ENCODE peak calls at places on chromosomes 3 and 15, in seven cellular contexts. Q is transverse colon; C is heart left ventricle; I is CD8-positive, alpha-beta memory T cell; W is posterior vena cava; E is hypothalamus; T is stimulated activated CD4-positive, alpha-beta T cell treated with anti-CD3 and anti-CD28 coated beads, Interleukin-4, amount 100 ng/mL, for 48 hours. F is an unnamed sample.
A peak's percentile ranks its signal among the peaks of the same experiment; 100 is the strongest.

GRCh38 chr3:131694351-131694750 is 191.6 kb upstream of the MRPL3 start:
- DNase-seq in E (no peak), C (no peak), Q (no peak), I (no peak), W (no peak), T (no peak), F (no peak)

GRCh38 chr3:33115024-33115768 is 1.4 kb downstream of the CRTAP start:
- DNase-seq in W (peak; percentile 89), E (peak; percentile 56), Q (peak; percentile 70), I (no peak), T (no peak), C (peak; percentile 69), F (peak; percentile 50)

GRCh38 chr3:44068753-44069152 is 172.9 kb upstream of the TOPAZ1 start:
- DNase-seq in C (no peak), T (no peak), Q (no peak), E (no peak), I (no peak), W (no peak), F (no peak)

GRCh38 chr3:47961815-47962606 is 54.2 kb downstream of the MAP4 start:
- DNase-seq in I (no peak), C (no peak), E (no peak), T (no peak), W (no peak), Q (no peak), F (peak; percentile 45)

GRCh38 chr3:76198086-76198485 is 412.7 kb upstream of the ZNF717 start:
- DNase-seq in Q (no peak), E (no peak), C (no peak), T (no peak), I (no peak), W (no peak), F (no peak)

GRCh38 chr15:71348597-71348996 is 233.3 kb downstream of the THSD4 start:
- DNase-seq in Q (no peak), C (no peak), T (no peak), W (no peak), E (no peak), I (no peak), F (peak; percentile 17)

GRCh38 chr15:43934480-43934879 is 107.7 kb downstream of the WDR76 start:
- DNase-seq in Q (no peak), C (no peak), I (no peak), W (no peak), E (no peak), T (no peak), F (no peak)

GRCh38 chr15:48144889-48145288 is 24.1 kb downstream of the SLC24A5 start:
- DNase-seq in T (no peak), C (no peak), I (no peak), W (no peak), Q (no peak), E (no peak), F (no peak)

GRCh38 chr3:30241721-30242120 is 364.7 kb upstream of the TGFBR2 start:
- DNase-seq in I (no peak), E (no peak), Q (no peak), W (no peak), C (no peak), T (no peak), F (no peak)

GRCh38 chr3:77362936-77363335 is 323.0 kb downstream of the ROBO2 start:
- DNase-seq in E (no peak), C (no peak), T (no peak), Q (no peak), I (no peak), W (no peak), F (no peak)

GRCh38 chr15:61835476-61836106 is 224.7 kb downstream of the VPS13C start:
- DNase-seq in W (peak; percentile 88), C (peak; percentile 53), T (peak; percentile 28), Q (peak; percentile 64), E (peak; percentile 43), I (peak; percentile 34), F (peak; percentile 51)

GRCh38 chr3:10570196-10570946 is 65.0 kb upstream of the ATP2B2 start:
- DNase-seq in E (peak; percentile 52), Q (no peak), C (peak; percentile 25), T (no peak), I (no peak), W (peak; percentile 67), F (no peak)

GRCh38 chr3:8451696-8452095 is 49.9 kb upstream of the LMCD1 start:
- DNase-seq in T (no peak), I (no peak), W (no peak), Q (no peak), C (no peak), E (no peak), F (no peak)

GRCh38 chr3:23830869-23831484 is 25.2 kb downstream of the UBE2E1 start:
- DNase-seq in E (no peak), I (no peak), Q (no peak), T (no peak), W (no peak), C (no peak), F (no peak)

GRCh38 chr3:184737063-184737462 is 25.2 kb upstream of the MAGEF1 start:
- DNase-seq in Q (no peak), C (no peak), W (no peak), I (no peak), E (no peak), T (no peak), F (no peak)

GRCh38 chr15:60162911-60163310 is 158.8 kb downstream of the FOXB1 start:
- DNase-seq in C (no peak), I (no peak), T (no peak), E (no peak), W (no peak), Q (no peak), F (no peak)

GRCh38 chr15:48221261-48221660 is 15.2 kb downstream of the SLC12A1 start:
- DNase-seq in I (no peak), T (no peak), W (no peak), Q (no peak), E (no peak), C (no peak), F (no peak)

GRCh38 chr3:59734061-59734460 is 684.2 kb upstream of the CFAP20DC start:
- DNase-seq in W (no peak), I (no peak), T (no peak), E (no peak), Q (no peak), C (no peak), F (no peak)

GRCh38 chr3:75042941-75043340 is 428.5 kb upstream of the CNTN3 start:
- DNase-seq in T (no peak), Q (no peak), E (no peak), I (no peak), W (no peak), C (no peak), F (no peak)

GRCh38 chr3:185732782-185733181 is 92.1 kb downstream of the IGF2BP2 start:
- DNase-seq in C (no peak), T (no peak), W (no peak), E (no peak), I (no peak), Q (no peak), F (no peak)

GRCh38 chr3:127484601-127485388 is 105.7 kb downstream of the TPRA1 start:
- DNase-seq in C (peak; percentile 11), T (peak; percentile 19), Q (no peak), E (no peak), I (no peak), W (peak; percentile 59), F (no peak)

GRCh38 chr3:108088697-108089096 is 2.1 kb downstream of the CD47 start:
- DNase-seq in T (no peak), W (no peak), Q (no peak), I (no peak), E (no peak), C (no peak), F (no peak)

GRCh38 chr15:38512901-38513300 is 51.7 kb downstream of the RASGRP1 start:
- DNase-seq in E (no peak), T (no peak), I (no peak), Q (no peak), C (no peak), W (no peak), F (no peak)

GRCh38 chr15:101813803-101814534 is 2.0 kb downstream of the OR4F15 start:
- DNase-seq in C (no peak), T (no peak), W (no peak), Q (no peak), E (no peak), I (no peak), F (no peak)